ENCODE peak calls at places on chromosomes 1 and 21, in ten cellular contexts. One of them, this sample, is unnamed.

GRCh38 chr1:53025034-53025777 is 36.8 kb upstream of the PODN start:
- DNase-seq in LoVo: no peak
- DNase-seq in NAMALWA: no peak
- DNase-seq in transverse colon: peak; percentile 39
- DNase-seq in non-pigmented ciliary epithelial cell: no peak
- DNase-seq in T-helper 1 cell: no peak
- DNase-seq in activated CD4-positive, alpha-beta T cell treated with anti-CD3 and anti-CD28 coated beads for 48 hours: no peak
- DNase-seq in lung: peak; percentile 37
- DNase-seq in spleen: no peak
- DNase-seq in stimulated activated CD8-positive, alpha-beta memory T cell treated with anti-CD3 and anti-CD28 coated beads, Interleukin-2, amount 100 ng/mL, for 48 hours: no peak
- DNase-seq in this sample: no peak

GRCh38 chr1:245493029-245493428 is 338.2 kb downstream of the KIF26B start:
- DNase-seq in LoVo: no peak
- DNase-seq in NAMALWA: peak; percentile 73
- DNase-seq in transverse colon: no peak
- DNase-seq in non-pigmented ciliary epithelial cell: no peak
- DNase-seq in T-helper 1 cell: no peak
- DNase-seq in activated CD4-positive, alpha-beta T cell treated with anti-CD3 and anti-CD28 coated beads for 48 hours: no peak
- DNase-seq in lung: no peak
- DNase-seq in spleen: no peak
- DNase-seq in stimulated activated CD8-positive, alpha-beta memory T cell treated with anti-CD3 and anti-CD28 coated beads, Interleukin-2, amount 100 ng/mL, for 48 hours: no peak
- DNase-seq in this sample: no peak

GRCh38 chr1:16248603-16249534 is 11.9 kb upstream of the CPLANE2 start:
- DNase-seq in LoVo: peak; percentile 85
- DNase-seq in NAMALWA: peak; percentile 84
- DNase-seq in transverse colon: peak; percentile 83
- DNase-seq in non-pigmented ciliary epithelial cell: no peak
- DNase-seq in T-helper 1 cell: no peak
- DNase-seq in activated CD4-positive, alpha-beta T cell treated with anti-CD3 and anti-CD28 coated beads for 48 hours: no peak
- DNase-seq in lung: peak; percentile 79
- DNase-seq in spleen: no peak
- DNase-seq in stimulated activated CD8-positive, alpha-beta memory T cell treated with anti-CD3 and anti-CD28 coated beads, Interleukin-2, amount 100 ng/mL, for 48 hours: no peak
- DNase-seq in this sample: peak; percentile 57

GRCh38 chr1:1899266-1899966 is 8.5 kb upstream of the GNB1 start:
- DNase-seq in LoVo: no peak
- DNase-seq in NAMALWA: peak; percentile 71
- DNase-seq in transverse colon: no peak
- DNase-seq in non-pigmented ciliary epithelial cell: no peak
- DNase-seq in T-helper 1 cell: no peak
- DNase-seq in activated CD4-positive, alpha-beta T cell treated with anti-CD3 and anti-CD28 coated beads for 48 hours: peak; percentile 50
- DNase-seq in lung: no peak
- DNase-seq in spleen: no peak
- DNase-seq in stimulated activated CD8-positive, alpha-beta memory T cell treated with anti-CD3 and anti-CD28 coated beads, Interleukin-2, amount 100 ng/mL, for 48 hours: no peak
- DNase-seq in this sample: no peak

GRCh38 chr1:244801246-244801645 is 34.2 kb upstream of the COX20 start:
- DNase-seq in LoVo: peak; percentile 43
- DNase-seq in NAMALWA: peak; percentile 88
- DNase-seq in transverse colon: peak; percentile 13
- DNase-seq in non-pigmented ciliary epithelial cell: no peak
- DNase-seq in T-helper 1 cell: peak; percentile 29
- DNase-seq in activated CD4-positive, alpha-beta T cell treated with anti-CD3 and anti-CD28 coated beads for 48 hours: peak; percentile 67
- DNase-seq in lung: peak; percentile 29
- DNase-seq in spleen: peak; percentile 79
- DNase-seq in stimulated activated CD8-positive, alpha-beta memory T cell treated with anti-CD3 and anti-CD28 coated beads, Interleukin-2, amount 100 ng/mL, for 48 hours: no peak
- DNase-seq in this sample: no peak

GRCh38 chr1:31617917-31618746 is 643 bp downstream of the HCRTR1 start:
- DNase-seq in LoVo: peak; percentile 46
- DNase-seq in NAMALWA: peak; percentile 62
- DNase-seq in transverse colon: peak; percentile 38
- DNase-seq in non-pigmented ciliary epithelial cell: no peak
- DNase-seq in T-helper 1 cell: peak; percentile 25
- DNase-seq in activated CD4-positive, alpha-beta T cell treated with anti-CD3 and anti-CD28 coated beads for 48 hours: peak; percentile 64
- DNase-seq in lung: peak; percentile 40
- DNase-seq in spleen: no peak
- DNase-seq in stimulated activated CD8-positive, alpha-beta memory T cell treated with anti-CD3 and anti-CD28 coated beads, Interleukin-2, amount 100 ng/mL, for 48 hours: peak; percentile 32
- DNase-seq in this sample: no peak

GRCh38 chr1:67535474-67535873 is 105.3 kb upstream of the SERBP1 start:
- DNase-seq in LoVo: peak; percentile 52
- DNase-seq in NAMALWA: peak; percentile 89
- DNase-seq in transverse colon: peak; percentile 89
- DNase-seq in non-pigmented ciliary epithelial cell: peak; percentile 58
- DNase-seq in T-helper 1 cell: no peak
- DNase-seq in activated CD4-positive, alpha-beta T cell treated with anti-CD3 and anti-CD28 coated beads for 48 hours: peak; percentile 79
- DNase-seq in lung: peak; percentile 81
- DNase-seq in spleen: peak; percentile 84
- DNase-seq in stimulated activated CD8-positive, alpha-beta memory T cell treated with anti-CD3 and anti-CD28 coated beads, Interleukin-2, amount 100 ng/mL, for 48 hours: peak; percentile 30
- DNase-seq in this sample: peak; percentile 49

GRCh38 chr1:21766210-21766609 is 16.7 kb downstream of the USP48 start:
- DNase-seq in LoVo: no peak
- DNase-seq in NAMALWA: no peak
- DNase-seq in transverse colon: no peak
- DNase-seq in non-pigmented ciliary epithelial cell: no peak
- DNase-seq in T-helper 1 cell: no peak
- DNase-seq in activated CD4-positive, alpha-beta T cell treated with anti-CD3 and anti-CD28 coated beads for 48 hours: no peak
- DNase-seq in lung: no peak
- DNase-seq in spleen: no peak
- DNase-seq in stimulated activated CD8-positive, alpha-beta memory T cell treated with anti-CD3 and anti-CD28 coated beads, Interleukin-2, amount 100 ng/mL, for 48 hours: no peak
- DNase-seq in this sample: no peak

GRCh38 chr1:232377494-232377770 is 252.5 kb downstream of the SIPA1L2 start:
- DNase-seq in LoVo: peak; percentile 40
- DNase-seq in NAMALWA: no peak
- DNase-seq in transverse colon: no peak
- DNase-seq in non-pigmented ciliary epithelial cell: peak; percentile 5
- DNase-seq in T-helper 1 cell: no peak
- DNase-seq in activated CD4-positive, alpha-beta T cell treated with anti-CD3 and anti-CD28 coated beads for 48 hours: peak; percentile 31
- DNase-seq in lung: no peak
- DNase-seq in spleen: no peak
- DNase-seq in stimulated activated CD8-positive, alpha-beta memory T cell treated with anti-CD3 and anti-CD28 coated beads, Interleukin-2, amount 100 ng/mL, for 48 hours: no peak
- DNase-seq in this sample: no peak

GRCh38 chr21:44088401-44088780 is 18.8 kb upstream of the PWP2 start:
- DNase-seq in LoVo: no peak
- DNase-seq in NAMALWA: no peak
- DNase-seq in transverse colon: peak; percentile 83
- DNase-seq in non-pigmented ciliary epithelial cell: no peak
- DNase-seq in T-helper 1 cell: no peak
- DNase-seq in activated CD4-positive, alpha-beta T cell treated with anti-CD3 and anti-CD28 coated beads for 48 hours: no peak
- DNase-seq in lung: peak; percentile 26
- DNase-seq in spleen: no peak
- DNase-seq in stimulated activated CD8-positive, alpha-beta memory T cell treated with anti-CD3 and anti-CD28 coated beads, Interleukin-2, amount 100 ng/mL, for 48 hours: no peak
- DNase-seq in this sample: no peak

GRCh38 chr1:175679931-175680652 is 63.3 kb downstream of the TNR start:
- DNase-seq in LoVo: no peak
- DNase-seq in NAMALWA: no peak
- DNase-seq in transverse colon: no peak
- DNase-seq in non-pigmented ciliary epithelial cell: no peak
- DNase-seq in T-helper 1 cell: no peak
- DNase-seq in activated CD4-positive, alpha-beta T cell treated with anti-CD3 and anti-CD28 coated beads for 48 hours: no peak
- DNase-seq in lung: no peak
- DNase-seq in spleen: no peak
- DNase-seq in stimulated activated CD8-positive, alpha-beta memory T cell treated with anti-CD3 and anti-CD28 coated beads, Interleukin-2, amount 100 ng/mL, for 48 hours: no peak
- DNase-seq in this sample: no peak

GRCh38 chr1:176579087-176579486 is 116.1 kb downstream of the PAPPA2 start:
- DNase-seq in LoVo: no peak
- DNase-seq in NAMALWA: no peak
- DNase-seq in transverse colon: no peak
- DNase-seq in non-pigmented ciliary epithelial cell: no peak
- DNase-seq in T-helper 1 cell: no peak
- DNase-seq in activated CD4-positive, alpha-beta T cell treated with anti-CD3 and anti-CD28 coated beads for 48 hours: no peak
- DNase-seq in lung: no peak
- DNase-seq in spleen: no peak
- DNase-seq in stimulated activated CD8-positive, alpha-beta memory T cell treated with anti-CD3 and anti-CD28 coated beads, Interleukin-2, amount 100 ng/mL, for 48 hours: no peak
- DNase-seq in this sample: no peak

GRCh38 chr1:217311766-217312165 is 319.1 kb downstream of the GPATCH2 start:
- DNase-seq in LoVo: no peak
- DNase-seq in NAMALWA: peak; percentile 6
- DNase-seq in transverse colon: no peak
- DNase-seq in non-pigmented ciliary epithelial cell: no peak
- DNase-seq in T-helper 1 cell: no peak
- DNase-seq in activated CD4-positive, alpha-beta T cell treated with anti-CD3 and anti-CD28 coated beads for 48 hours: no peak
- DNase-seq in lung: no peak
- DNase-seq in spleen: no peak
- DNase-seq in stimulated activated CD8-positive, alpha-beta memory T cell treated with anti-CD3 and anti-CD28 coated beads, Interleukin-2, amount 100 ng/mL, for 48 hours: no peak
- DNase-seq in this sample: no peak

GRCh38 chr1:46479744-46480350 is 9.8 kb upstream of the DMBX1 start:
- DNase-seq in LoVo: no peak
- DNase-seq in NAMALWA: no peak
- DNase-seq in transverse colon: no peak
- DNase-seq in non-pigmented ciliary epithelial cell: no peak
- DNase-seq in T-helper 1 cell: no peak
- DNase-seq in activated CD4-positive, alpha-beta T cell treated with anti-CD3 and anti-CD28 coated beads for 48 hours: no peak
- DNase-seq in lung: no peak
- DNase-seq in spleen: peak; percentile 41
- DNase-seq in stimulated activated CD8-positive, alpha-beta memory T cell treated with anti-CD3 and anti-CD28 coated beads, Interleukin-2, amount 100 ng/mL, for 48 hours: no peak
- DNase-seq in this sample: no peak

GRCh38 chr21:45698493-45698947 is 55.0 kb downstream of the PCBP3 start:
- DNase-seq in LoVo: peak; percentile 28
- DNase-seq in NAMALWA: no peak
- DNase-seq in transverse colon: peak; percentile 36
- DNase-seq in non-pigmented ciliary epithelial cell: peak; percentile 83
- DNase-seq in T-helper 1 cell: no peak
- DNase-seq in activated CD4-positive, alpha-beta T cell treated with anti-CD3 and anti-CD28 coated beads for 48 hours: peak; percentile 47
- DNase-seq in lung: peak; percentile 54
- DNase-seq in spleen: no peak
- DNase-seq in stimulated activated CD8-positive, alpha-beta memory T cell treated with anti-CD3 and anti-CD28 coated beads, Interleukin-2, amount 100 ng/mL, for 48 hours: no peak
- DNase-seq in this sample: peak; percentile 90

GRCh38 chr1:5994713-5995621 is 2.7 kb upstream of the NPHP4 start:
- DNase-seq in LoVo: no peak
- DNase-seq in NAMALWA: peak; percentile 30
- DNase-seq in transverse colon: peak; percentile 39
- DNase-seq in non-pigmented ciliary epithelial cell: no peak
- DNase-seq in T-helper 1 cell: peak; percentile 53
- DNase-seq in activated CD4-positive, alpha-beta T cell treated with anti-CD3 and anti-CD28 coated beads for 48 hours: peak; percentile 66
- DNase-seq in lung: no peak
- DNase-seq in spleen: peak; percentile 90
- DNase-seq in stimulated activated CD8-positive, alpha-beta memory T cell treated with anti-CD3 and anti-CD28 coated beads, Interleukin-2, amount 100 ng/mL, for 48 hours: no peak
- DNase-seq in this sample: no peak

GRCh38 chr1:31789259-31790065 is 25.3 kb upstream of the ADGRB2 start:
- DNase-seq in LoVo: peak; percentile 87
- DNase-seq in NAMALWA: peak; percentile 93
- DNase-seq in transverse colon: peak; percentile 98
- DNase-seq in non-pigmented ciliary epithelial cell: peak; percentile 58
- DNase-seq in T-helper 1 cell: peak; percentile 86
- DNase-seq in activated CD4-positive, alpha-beta T cell treated with anti-CD3 and anti-CD28 coated beads for 48 hours: peak; percentile 99
- DNase-seq in lung: peak; percentile 95
- DNase-seq in spleen: peak; percentile 99
- DNase-seq in stimulated activated CD8-positive, alpha-beta memory T cell treated with anti-CD3 and anti-CD28 coated beads, Interleukin-2, amount 100 ng/mL, for 48 hours: peak; percentile 97
- DNase-seq in this sample: peak; percentile 49

GRCh38 chr1:43671626-43672330 is 21.8 kb downstream of the KDM4A start:
- DNase-seq in LoVo: no peak
- DNase-seq in NAMALWA: no peak
- DNase-seq in transverse colon: no peak
- DNase-seq in non-pigmented ciliary epithelial cell: peak; percentile 55
- DNase-seq in T-helper 1 cell: no peak
- DNase-seq in activated CD4-positive, alpha-beta T cell treated with anti-CD3 and anti-CD28 coated beads for 48 hours: no peak
- DNase-seq in lung: no peak
- DNase-seq in spleen: no peak
- DNase-seq in stimulated activated CD8-positive, alpha-beta memory T cell treated with anti-CD3 and anti-CD28 coated beads, Interleukin-2, amount 100 ng/mL, for 48 hours: no peak
- DNase-seq in this sample: peak; percentile 41

GRCh38 chr21:37281993-37282392 is 14.9 kb upstream of the VPS26C start:
- DNase-seq in LoVo: peak; percentile 18
- DNase-seq in NAMALWA: no peak
- DNase-seq in transverse colon: peak; percentile 17
- DNase-seq in non-pigmented ciliary epithelial cell: no peak
- DNase-seq in T-helper 1 cell: no peak
- DNase-seq in activated CD4-positive, alpha-beta T cell treated with anti-CD3 and anti-CD28 coated beads for 48 hours: peak; percentile 13
- DNase-seq in lung: no peak
- DNase-seq in spleen: no peak
- DNase-seq in stimulated activated CD8-positive, alpha-beta memory T cell treated with anti-CD3 and anti-CD28 coated beads, Interleukin-2, amount 100 ng/mL, for 48 hours: no peak
- DNase-seq in this sample: no peak

GRCh38 chr1:74334147-74334546 is 99.0 kb downstream of the TNNI3K start:
- DNase-seq in LoVo: no peak
- DNase-seq in NAMALWA: no peak
- DNase-seq in transverse colon: no peak
- DNase-seq in non-pigmented ciliary epithelial cell: peak; percentile 9
- DNase-seq in T-helper 1 cell: no peak
- DNase-seq in activated CD4-positive, alpha-beta T cell treated with anti-CD3 and anti-CD28 coated beads for 48 hours: no peak
- DNase-seq in lung: no peak
- DNase-seq in spleen: no peak
- DNase-seq in stimulated activated CD8-positive, alpha-beta memory T cell treated with anti-CD3 and anti-CD28 coated beads, Interleukin-2, amount 100 ng/mL, for 48 hours: no peak
- DNase-seq in this sample: no peak

GRCh38 chr1:38831753-38832734 is 27.5 kb downstream of the RRAGC start:
- DNase-seq in LoVo: no peak
- DNase-seq in NAMALWA: no peak
- DNase-seq in transverse colon: no peak
- DNase-seq in non-pigmented ciliary epithelial cell: no peak
- DNase-seq in T-helper 1 cell: no peak
- DNase-seq in activated CD4-positive, alpha-beta T cell treated with anti-CD3 and anti-CD28 coated beads for 48 hours: no peak
- DNase-seq in lung: no peak
- DNase-seq in spleen: no peak
- DNase-seq in stimulated activated CD8-positive, alpha-beta memory T cell treated with anti-CD3 and anti-CD28 coated beads, Interleukin-2, amount 100 ng/mL, for 48 hours: no peak
- DNase-seq in this sample: no peak

GRCh38 chr1:1616838-1617237 is 1.5 kb downstream of the MIB2 start:
- DNase-seq in LoVo: no peak
- DNase-seq in NAMALWA: no peak
- DNase-seq in transverse colon: peak; percentile 7
- DNase-seq in non-pigmented ciliary epithelial cell: no peak
- DNase-seq in T-helper 1 cell: no peak
- DNase-seq in activated CD4-positive, alpha-beta T cell treated with anti-CD3 and anti-CD28 coated beads for 48 hours: no peak
- DNase-seq in lung: no peak
- DNase-seq in spleen: peak; percentile 87
- DNase-seq in stimulated activated CD8-positive, alpha-beta memory T cell treated with anti-CD3 and anti-CD28 coated beads, Interleukin-2, amount 100 ng/mL, for 48 hours: no peak
- DNase-seq in this sample: no peak

GRCh38 chr1:3071507-3072177 is 2.6 kb downstream of the PRDM16 start:
- DNase-seq in LoVo: no peak
- DNase-seq in NAMALWA: no peak
- DNase-seq in transverse colon: no peak
- DNase-seq in non-pigmented ciliary epithelial cell: no peak
- DNase-seq in T-helper 1 cell: no peak
- DNase-seq in activated CD4-positive, alpha-beta T cell treated with anti-CD3 and anti-CD28 coated beads for 48 hours: no peak
- DNase-seq in lung: no peak
- DNase-seq in spleen: peak; percentile 51
- DNase-seq in stimulated activated CD8-positive, alpha-beta memory T cell treated with anti-CD3 and anti-CD28 coated beads, Interleukin-2, amount 100 ng/mL, for 48 hours: no peak
- DNase-seq in this sample: no peak

GRCh38 chr1:164617607-164618564 is 58.9 kb downstream of the PBX1 start:
- DNase-seq in LoVo: no peak
- DNase-seq in NAMALWA: peak; percentile 54
- DNase-seq in transverse colon: peak; percentile 43
- DNase-seq in non-pigmented ciliary epithelial cell: no peak
- DNase-seq in T-helper 1 cell: no peak
- DNase-seq in activated CD4-positive, alpha-beta T cell treated with anti-CD3 and anti-CD28 coated beads for 48 hours: no peak
- DNase-seq in lung: peak; percentile 50
- DNase-seq in spleen: no peak
- DNase-seq in stimulated activated CD8-positive, alpha-beta memory T cell treated with anti-CD3 and anti-CD28 coated beads, Interleukin-2, amount 100 ng/mL, for 48 hours: no peak
- DNase-seq in this sample: no peak

GRCh38 chr21:15617968-15618367 is 111.8 kb upstream of the USP25 start:
- DNase-seq in LoVo: peak; percentile 54
- DNase-seq in NAMALWA: no peak
- DNase-seq in transverse colon: no peak
- DNase-seq in non-pigmented ciliary epithelial cell: peak; percentile 50
- DNase-seq in T-helper 1 cell: no peak
- DNase-seq in activated CD4-positive, alpha-beta T cell treated with anti-CD3 and anti-CD28 coated beads for 48 hours: no peak
- DNase-seq in lung: no peak
- DNase-seq in spleen: no peak
- DNase-seq in stimulated activated CD8-positive, alpha-beta memory T cell treated with anti-CD3 and anti-CD28 coated beads, Interleukin-2, amount 100 ng/mL, for 48 hours: no peak
- DNase-seq in this sample: no peak

GRCh38 chr1:200317236-200317635 is 92.6 kb downstream of the ZNF281 start:
- DNase-seq in LoVo: no peak
- DNase-seq in NAMALWA: no peak
- DNase-seq in transverse colon: no peak
- DNase-seq in non-pigmented ciliary epithelial cell: peak; percentile 41
- DNase-seq in T-helper 1 cell: no peak
- DNase-seq in activated CD4-positive, alpha-beta T cell treated with anti-CD3 and anti-CD28 coated beads for 48 hours: no peak
- DNase-seq in lung: no peak
- DNase-seq in spleen: no peak
- DNase-seq in stimulated activated CD8-positive, alpha-beta memory T cell treated with anti-CD3 and anti-CD28 coated beads, Interleukin-2, amount 100 ng/mL, for 48 hours: no peak
- DNase-seq in this sample: peak; percentile 84

GRCh38 chr1:48524892-48525467 is 53.0 kb upstream of the SPATA6 start:
- DNase-seq in LoVo: no peak
- DNase-seq in NAMALWA: no peak
- DNase-seq in transverse colon: no peak
- DNase-seq in non-pigmented ciliary epithelial cell: no peak
- DNase-seq in T-helper 1 cell: no peak
- DNase-seq in activated CD4-positive, alpha-beta T cell treated with anti-CD3 and anti-CD28 coated beads for 48 hours: no peak
- DNase-seq in lung: no peak
- DNase-seq in spleen: no peak
- DNase-seq in stimulated activated CD8-positive, alpha-beta memory T cell treated with anti-CD3 and anti-CD28 coated beads, Interleukin-2, amount 100 ng/mL, for 48 hours: no peak
- DNase-seq in this sample: no peak

GRCh38 chr1:152110365-152110859 is 4.8 kb downstream of the TCHH start:
- DNase-seq in LoVo: peak; percentile 39
- DNase-seq in NAMALWA: peak; percentile 17
- DNase-seq in transverse colon: no peak
- DNase-seq in non-pigmented ciliary epithelial cell: no peak
- DNase-seq in T-helper 1 cell: no peak
- DNase-seq in activated CD4-positive, alpha-beta T cell treated with anti-CD3 and anti-CD28 coated beads for 48 hours: peak; percentile 56
- DNase-seq in lung: no peak
- DNase-seq in spleen: peak; percentile 78
- DNase-seq in stimulated activated CD8-positive, alpha-beta memory T cell treated with anti-CD3 and anti-CD28 coated beads, Interleukin-2, amount 100 ng/mL, for 48 hours: no peak
- DNase-seq in this sample: no peak